ENCODE peak calls at places on chromosome 19, in four cellular contexts. G is GM13976, T is foreskin fibroblast, D is stomach. N is an unnamed sample.

GRCh38 chr19:11652056-11652455 is 54.8 kb downstream of the ZNF627 start:
- DNase-seq in G (no peak), T (no peak), D (no peak), N (no peak)

GRCh38 chr19:56566904-56567273 is 379 bp upstream of the ZNF470 start:
- DNase-seq in G (no peak), T (peak), D (peak), N (peak)

GRCh38 chr19:29813665-29814064 is 1.9 kb downstream of the CCNE1 start:
- DNase-seq in G (no peak), T (no peak), D (no peak), N (no peak)

GRCh38 chr19:6325614-6326013 is 7.8 kb downstream of the ACER1 start:
- DNase-seq in G (no peak), T (no peak), D (no peak), N (no peak)

GRCh38 chr19:7004313-7004931 is 16.8 kb downstream of the MBD3L2B start:
- DNase-seq in G (peak), T (peak), D (no peak), N (no peak)

GRCh38 chr19:35959040-35959967 is 23.1 kb downstream of the LRFN3 start:
- DNase-seq in G (peak), T (no peak), D (peak), N (peak)

GRCh38 chr19:38685666-38686529 is 38.4 kb downstream of the ACTN4 start:
- DNase-seq in G (no peak), T (no peak), D (no peak), N (no peak)

GRCh38 chr19:9130965-9131364 is 4.2 kb upstream of the OR7G3 start:
- DNase-seq in G (no peak), T (no peak), D (no peak), N (peak)

GRCh38 chr19:33898062-33898677 is 101.5 kb downstream of the KCTD15 start:
- DNase-seq in G (no peak), T (no peak), D (no peak), N (no peak)

GRCh38 chr19:10817291-10818038 is 18.5 kb downstream of the TMED1 start:
- DNase-seq in G (no peak), T (peak), D (peak), N (no peak)

GRCh38 chr19:10286803-10287737 is at the start of gene ICAM4:
- DNase-seq in G (peak), T (no peak), D (peak), N (no peak)

GRCh38 chr19:52028027-52028779 is at the start of gene ZNF614:
- DNase-seq in G (peak), T (peak), D (peak), N (peak)

GRCh38 chr19:30052122-30053075 is 110.4 kb downstream of the URI1 start:
- DNase-seq in G (no peak), T (no peak), D (no peak), N (no peak)

GRCh38 chr19:45423589-45424190 is at the start of gene ERCC1:
- DNase-seq in G (peak), T (peak), D (peak), N (peak)

GRCh38 chr19:51440846-51441409 is 17.3 kb downstream of the SIGLEC8 start:
- DNase-seq in G (no peak), T (no peak), D (no peak), N (no peak)

GRCh38 chr19:34126966-34127365 is 45.3 kb upstream of the LSM14A start:
- DNase-seq in G (no peak), T (no peak), D (no peak), N (no peak)

GRCh38 chr19:50820549-50821247 is 2.9 kb downstream of the KLK1 start:
- DNase-seq in G (peak), T (no peak), D (no peak), N (peak)

GRCh38 chr19:8615813-8616596 is 5.5 kb upstream of the ADAMTS10 start:
- DNase-seq in G (peak), T (peak), D (peak), N (peak)

GRCh38 chr19:3162418-3163229 is 15.9 kb upstream of the S1PR4 start:
- DNase-seq in G (no peak), T (no peak), D (no peak), N (no peak)

GRCh38 chr19:3161453-3161852 is 17.1 kb upstream of the S1PR4 start:
- DNase-seq in G (no peak), T (peak), D (no peak), N (no peak)

GRCh38 chr19:3163943-3164342 is 14.6 kb upstream of the S1PR4 start:
- DNase-seq in G (no peak), T (no peak), D (no peak), N (no peak)

GRCh38 chr19:3160219-3160618 is 18.4 kb upstream of the S1PR4 start:
- DNase-seq in G (no peak), T (no peak), D (no peak), N (no peak)

DNA sequence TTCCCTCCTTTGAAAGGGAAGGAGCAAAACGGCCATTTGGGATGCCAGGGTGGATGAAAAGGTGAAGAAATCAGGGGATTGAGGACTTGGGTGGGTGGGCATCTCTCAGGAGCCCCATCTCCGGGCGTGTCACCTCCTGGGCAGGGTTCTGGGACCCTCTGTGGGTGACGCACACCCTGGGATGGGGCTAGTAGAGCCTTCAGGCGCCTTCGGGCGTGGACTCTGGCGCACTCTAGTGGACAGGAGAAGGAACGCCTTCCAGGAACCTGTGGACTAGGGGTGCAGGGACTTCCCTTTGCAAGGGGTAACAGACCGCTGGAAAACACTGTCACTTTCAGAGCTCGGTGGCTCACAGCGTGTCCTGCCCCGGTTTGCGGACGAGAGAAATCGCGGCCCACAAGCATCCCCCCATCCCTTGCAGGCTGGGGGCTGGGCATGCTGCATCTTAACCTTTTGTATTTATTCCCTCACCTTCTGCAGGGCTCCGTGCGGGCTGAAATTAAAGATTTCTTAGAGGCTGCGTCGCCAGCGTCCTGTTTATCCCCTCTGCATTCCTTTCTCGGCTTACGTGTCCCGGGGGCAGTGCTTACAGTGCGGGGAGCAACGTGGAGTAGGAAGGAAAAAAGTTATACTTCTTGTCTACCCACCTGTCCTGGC is 15.2 kb upstream of the S1PR4 start:
- DNase-seq in G (peak), T (no peak), D (peak), N (peak)
- TF ChIP-seq CTCF in G (peak), T (peak), D (no peak), N (peak)

GRCh38 chr19:18603255-18603957 is 3.2 kb downstream of the CRLF1 start:
- DNase-seq in G (peak), T (no peak), D (no peak), N (peak)
- TF ChIP-seq CTCF in G (no peak), T (no peak), D (no peak), N (no peak)

GRCh38 chr19:4867534-4868285 is at the start of gene PLIN3:
- DNase-seq in G (peak), T (peak), D (peak), N (peak)

GRCh38 chr19:4868286-4868834 is 893 bp upstream of the PLIN3 start:
- DNase-seq in G (no peak), T (no peak), D (no peak), N (no peak)

GRCh38 chr19:4870025-4870700 is 2.7 kb upstream of the PLIN3 start:
- DNase-seq in G (no peak), T (peak), D (peak), N (no peak)

GRCh38 chr19:4871711-4872110 is 4.2 kb upstream of the PLIN3 start:
- DNase-seq in G (no peak), T (no peak), D (no peak), N (no peak)

DNA sequence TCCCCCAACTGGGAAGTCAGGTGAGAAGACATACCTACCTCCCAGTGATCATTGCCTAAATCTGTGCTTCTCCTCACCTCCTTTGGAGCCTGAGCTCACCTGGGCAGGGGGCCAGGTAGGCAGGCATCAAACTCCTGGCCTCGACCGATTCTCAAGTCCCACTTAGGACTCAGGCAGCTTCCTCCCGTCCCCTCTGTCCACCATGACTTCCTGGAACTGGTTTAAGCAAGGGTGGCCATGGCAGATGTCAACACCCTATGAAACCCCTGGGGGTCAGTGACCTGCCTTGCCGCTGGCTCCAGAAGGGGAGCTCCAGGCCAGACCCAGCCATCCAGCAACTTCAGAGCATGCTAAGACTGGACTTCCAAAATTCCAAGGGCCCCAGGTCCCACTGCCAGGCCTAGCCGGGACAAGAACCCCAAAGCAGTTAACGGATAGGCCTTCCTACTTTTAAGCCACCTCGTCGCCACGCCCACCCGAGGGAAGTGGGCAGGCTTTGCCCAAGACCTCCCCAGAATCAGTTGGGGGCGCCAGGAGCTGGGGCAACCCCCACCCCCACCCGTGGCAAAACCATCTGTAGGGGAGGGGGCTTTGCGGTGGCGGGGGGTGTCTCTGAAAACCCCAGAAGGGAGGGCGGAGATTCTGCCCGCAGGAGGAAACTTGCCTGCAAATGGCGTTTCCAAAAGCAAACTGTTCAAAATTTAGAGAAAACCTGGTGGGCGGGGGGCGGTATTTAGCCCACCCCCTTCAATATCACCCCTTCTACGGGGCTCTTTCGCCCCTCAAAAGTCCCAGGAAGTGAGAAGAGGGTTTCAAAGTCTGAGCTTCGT is 657 bp downstream of the PLIN3 start:
- DNase-seq in G (peak), T (no peak), D (peak), N (peak)
- TF ChIP-seq CTCF in G (no peak), T (no peak), D (no peak), N (no peak)

GRCh38 chr19:47002106-47002766 is 17.4 kb upstream of the NPAS1 start:
- DNase-seq in G (no peak), T (no peak), D (peak), N (no peak)
- TF ChIP-seq CTCF in G (no peak), T (no peak), D (no peak), N (no peak)

DNA sequence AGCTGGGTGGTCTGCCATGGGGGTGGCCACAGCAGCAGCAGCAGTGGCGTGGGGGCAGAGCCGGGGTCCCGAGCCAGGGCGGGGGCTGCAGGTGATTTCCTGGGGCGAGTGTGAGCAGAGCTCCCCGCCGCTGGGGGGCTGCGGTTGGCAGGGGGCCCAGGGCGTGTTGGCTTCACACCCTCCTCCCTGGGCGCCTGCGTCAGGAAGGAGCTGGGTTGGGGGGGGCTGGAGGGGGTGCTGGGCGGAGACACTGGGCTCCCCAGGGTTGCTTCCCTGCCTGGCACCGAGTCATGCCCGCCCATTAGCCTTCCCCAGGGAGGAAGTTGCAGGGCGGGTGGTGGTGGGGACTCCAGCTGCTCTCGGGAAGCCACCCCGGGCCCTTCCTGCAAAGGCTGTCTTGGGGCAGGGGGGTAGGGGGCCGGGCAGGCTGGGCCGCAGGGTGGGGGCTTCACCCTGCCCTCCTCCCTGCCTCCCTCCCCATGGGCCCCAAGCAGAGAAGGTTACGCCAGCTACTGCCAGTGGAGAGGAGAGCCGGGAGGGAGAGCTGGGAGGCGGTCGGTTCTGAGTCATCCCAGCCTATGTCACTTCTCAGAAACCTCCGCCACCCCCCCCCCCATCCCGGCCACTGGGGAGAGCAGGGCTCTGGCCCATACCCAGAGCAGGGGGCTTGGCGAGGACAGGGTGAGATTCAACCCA is 4.6 kb downstream of the MIDN start:
- DNase-seq in G (no peak), T (peak), D (peak), N (peak)
- TF ChIP-seq CTCF in G (no peak), T (peak), D (no peak), N (no peak)

GRCh38 chr19:925087-925911 is 536 bp upstream of the ARID3A start:
- DNase-seq in G (peak), T (peak), D (peak), N (peak)
- TF ChIP-seq CTCF in G (no peak), T (no peak), D (no peak), N (no peak)

DNA sequence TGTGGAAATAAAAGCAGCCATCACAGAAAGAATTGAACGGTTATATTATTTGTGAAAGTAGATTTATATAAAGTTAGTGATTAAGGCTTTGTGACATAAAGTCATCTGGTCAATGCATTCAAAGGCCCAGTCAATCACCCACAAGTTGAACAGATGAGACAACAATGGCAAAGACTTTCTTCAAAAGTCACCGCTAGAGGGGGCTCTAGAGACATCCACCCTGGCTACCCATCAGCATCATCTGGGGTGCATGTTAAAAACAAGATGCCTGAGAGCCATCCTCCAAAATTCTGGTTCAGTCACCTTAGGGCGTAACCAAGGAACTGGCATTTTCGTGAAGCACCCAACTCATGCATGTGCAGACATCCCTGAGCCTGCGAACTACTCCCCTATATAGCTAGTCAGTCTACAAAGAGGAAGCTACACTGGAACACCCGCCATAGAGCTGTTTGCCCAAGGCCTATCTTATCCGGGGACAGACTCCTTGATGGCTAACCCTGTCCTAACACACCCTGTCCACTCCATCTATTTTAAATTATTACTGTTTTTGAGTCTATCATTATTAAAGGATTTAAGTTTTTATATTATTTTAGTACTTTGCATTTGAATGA is 970.5 kb downstream of the UQCRFS1 start:
- DNase-seq in G (peak), T (peak), D (no peak), N (peak)
- TF ChIP-seq CTCF in G (no peak), T (peak), D (no peak), N (peak)

GRCh38 chr19:39765091-39766076 is 13.3 kb upstream of the LEUTX start:
- DNase-seq in G (no peak), T (peak), D (peak), N (no peak)
- TF ChIP-seq CTCF in G (peak), T (peak), D (no peak), N (peak)

N was measured in GM20000.